ENCODE peak calls at places on chromosomes 11 and 22, in seven cellular contexts. One of them, this sample, is unnamed.

GRCh38 chr11:77082838-77083552 is 16.2 kb downstream of the CAPN5 start:
- DNase-seq in upper lobe of left lung: peak
- DNase-seq in heart right ventricle: peak
- DNase-seq in CD4-positive, CD25-positive, alpha-beta regulatory T cell: peak
- DNase-seq in spleen: peak
- DNase-seq in CD8-positive, alpha-beta T cell: peak
- DNase-seq in heart left ventricle: peak
- DNase-seq in this sample: peak

GRCh38 chr11:69344570-69345145 is 50.7 kb downstream of the MYEOV start:
- DNase-seq in upper lobe of left lung: peak
- DNase-seq in heart right ventricle: no peak
- DNase-seq in heart left ventricle: no peak
- DNase-seq in CD8-positive, alpha-beta T cell: no peak
- DNase-seq in CD4-positive, CD25-positive, alpha-beta regulatory T cell: no peak
- DNase-seq in spleen: no peak
- DNase-seq in this sample: no peak

GRCh38 chr11:10612217-10612862 is 43.9 kb upstream of the LYVE1 start:
- DNase-seq in CD4-positive, CD25-positive, alpha-beta regulatory T cell: no peak
- DNase-seq in heart left ventricle: no peak
- DNase-seq in heart right ventricle: no peak
- DNase-seq in spleen: no peak
- DNase-seq in CD8-positive, alpha-beta T cell: no peak
- DNase-seq in upper lobe of left lung: no peak
- DNase-seq in this sample: no peak

GRCh38 chr11:125364085-125364822 is 131.8 kb downstream of the FEZ1 start:
- DNase-seq in spleen: no peak
- DNase-seq in CD4-positive, CD25-positive, alpha-beta regulatory T cell: no peak
- DNase-seq in heart right ventricle: no peak
- DNase-seq in heart left ventricle: no peak
- DNase-seq in CD8-positive, alpha-beta T cell: no peak
- DNase-seq in upper lobe of left lung: no peak
- DNase-seq in this sample: no peak

GRCh38 chr11:130544266-130544665 is 95.8 kb downstream of the ADAMTS15 start:
- DNase-seq in spleen: no peak
- DNase-seq in heart right ventricle: no peak
- DNase-seq in CD4-positive, CD25-positive, alpha-beta regulatory T cell: no peak
- DNase-seq in heart left ventricle: no peak
- DNase-seq in CD8-positive, alpha-beta T cell: no peak
- DNase-seq in upper lobe of left lung: no peak
- DNase-seq in this sample: no peak

GRCh38 chr11:72836111-72836510 is 21.9 kb downstream of the ATG16L2 start:
- DNase-seq in CD8-positive, alpha-beta T cell: no peak
- DNase-seq in upper lobe of left lung: no peak
- DNase-seq in heart right ventricle: peak
- DNase-seq in spleen: no peak
- DNase-seq in CD4-positive, CD25-positive, alpha-beta regulatory T cell: no peak
- DNase-seq in heart left ventricle: peak
- DNase-seq in this sample: peak

GRCh38 chr22:17890245-17890671 is 116.0 kb upstream of the BID start:
- DNase-seq in heart left ventricle: no peak
- DNase-seq in spleen: no peak
- DNase-seq in upper lobe of left lung: no peak
- DNase-seq in heart right ventricle: no peak
- DNase-seq in CD8-positive, alpha-beta T cell: no peak
- DNase-seq in CD4-positive, CD25-positive, alpha-beta regulatory T cell: no peak
- DNase-seq in this sample: peak

GRCh38 chr11:67437082-67437821 is at the start of gene PTPRCAP:
- DNase-seq in heart right ventricle: no peak
- DNase-seq in upper lobe of left lung: no peak
- DNase-seq in heart left ventricle: no peak
- DNase-seq in CD8-positive, alpha-beta T cell: peak
- DNase-seq in CD4-positive, CD25-positive, alpha-beta regulatory T cell: peak
- DNase-seq in spleen: peak
- DNase-seq in this sample: no peak

GRCh38 chr11:71370020-71370747 is 78.0 kb downstream of the DHCR7 start:
- DNase-seq in upper lobe of left lung: no peak
- DNase-seq in heart left ventricle: no peak
- DNase-seq in CD4-positive, CD25-positive, alpha-beta regulatory T cell: no peak
- DNase-seq in heart right ventricle: no peak
- DNase-seq in spleen: no peak
- DNase-seq in CD8-positive, alpha-beta T cell: no peak
- DNase-seq in this sample: no peak

GRCh38 chr11:9527481-9528140 is 45.9 kb upstream of the WEE1 start:
- DNase-seq in upper lobe of left lung: no peak
- DNase-seq in CD8-positive, alpha-beta T cell: no peak
- DNase-seq in CD4-positive, CD25-positive, alpha-beta regulatory T cell: no peak
- DNase-seq in heart right ventricle: peak
- DNase-seq in spleen: no peak
- DNase-seq in heart left ventricle: no peak
- DNase-seq in this sample: no peak

GRCh38 chr11:62147545-62147944 is 23.7 kb downstream of the INCENP start:
- DNase-seq in upper lobe of left lung: no peak
- DNase-seq in heart right ventricle: no peak
- DNase-seq in heart left ventricle: no peak
- DNase-seq in CD4-positive, CD25-positive, alpha-beta regulatory T cell: no peak
- DNase-seq in CD8-positive, alpha-beta T cell: no peak
- DNase-seq in spleen: peak
- DNase-seq in this sample: no peak

GRCh38 chr11:45754261-45754709 is 50.7 kb upstream of the SLC35C1 start:
- DNase-seq in heart right ventricle: peak
- DNase-seq in CD4-positive, CD25-positive, alpha-beta regulatory T cell: no peak
- DNase-seq in CD8-positive, alpha-beta T cell: no peak
- DNase-seq in upper lobe of left lung: peak
- DNase-seq in spleen: no peak
- DNase-seq in heart left ventricle: peak
- DNase-seq in this sample: peak

GRCh38 chr11:128796275-128796674 is 70.8 kb downstream of the KCNJ1 start:
- DNase-seq in upper lobe of left lung: no peak
- DNase-seq in CD8-positive, alpha-beta T cell: no peak
- DNase-seq in heart left ventricle: no peak
- DNase-seq in spleen: no peak
- DNase-seq in heart right ventricle: no peak
- DNase-seq in CD4-positive, CD25-positive, alpha-beta regulatory T cell: peak
- DNase-seq in this sample: no peak

GRCh38 chr22:38228326-38228872 is 26.6 kb downstream of the MAFF start:
- DNase-seq in upper lobe of left lung: no peak
- DNase-seq in heart left ventricle: no peak
- DNase-seq in CD8-positive, alpha-beta T cell: no peak
- DNase-seq in heart right ventricle: no peak
- DNase-seq in spleen: no peak
- DNase-seq in CD4-positive, CD25-positive, alpha-beta regulatory T cell: no peak
- DNase-seq in this sample: no peak

GRCh38 chr11:68341557-68342458 is 29.4 kb downstream of the LRP5 start:
- DNase-seq in heart left ventricle: no peak
- DNase-seq in heart right ventricle: no peak
- DNase-seq in CD4-positive, CD25-positive, alpha-beta regulatory T cell: no peak
- DNase-seq in spleen: no peak
- DNase-seq in CD8-positive, alpha-beta T cell: no peak
- DNase-seq in upper lobe of left lung: no peak
- DNase-seq in this sample: no peak

GRCh38 chr11:124769804-124770774 is 8.0 kb upstream of the ESAM start:
- DNase-seq in upper lobe of left lung: no peak
- DNase-seq in spleen: no peak
- DNase-seq in CD4-positive, CD25-positive, alpha-beta regulatory T cell: no peak
- DNase-seq in heart right ventricle: no peak
- DNase-seq in heart left ventricle: no peak
- DNase-seq in CD8-positive, alpha-beta T cell: no peak
- DNase-seq in this sample: no peak

GRCh38 chr11:59197990-59198389 is 14.7 kb downstream of the MPEG1 start:
- DNase-seq in CD4-positive, CD25-positive, alpha-beta regulatory T cell: no peak
- DNase-seq in spleen: no peak
- DNase-seq in CD8-positive, alpha-beta T cell: no peak
- DNase-seq in heart right ventricle: peak
- DNase-seq in upper lobe of left lung: peak
- DNase-seq in heart left ventricle: peak
- DNase-seq in this sample: peak

GRCh38 chr11:75022759-75023396 is 34.1 kb downstream of the NEU3 start:
- DNase-seq in heart left ventricle: peak
- DNase-seq in upper lobe of left lung: peak
- DNase-seq in CD4-positive, CD25-positive, alpha-beta regulatory T cell: peak
- DNase-seq in CD8-positive, alpha-beta T cell: peak
- DNase-seq in heart right ventricle: peak
- DNase-seq in spleen: peak
- DNase-seq in this sample: peak

GRCh38 chr22:37051629-37052385 is at the start of gene KCTD17:
- DNase-seq in heart left ventricle: peak
- DNase-seq in CD4-positive, CD25-positive, alpha-beta regulatory T cell: peak
- DNase-seq in CD8-positive, alpha-beta T cell: peak
- DNase-seq in heart right ventricle: peak
- DNase-seq in upper lobe of left lung: peak
- DNase-seq in spleen: peak
- DNase-seq in this sample: peak

GRCh38 chr11:75954039-75954438 is 139.0 kb downstream of the UVRAG start:
- DNase-seq in CD8-positive, alpha-beta T cell: no peak
- DNase-seq in heart right ventricle: no peak
- DNase-seq in upper lobe of left lung: no peak
- DNase-seq in CD4-positive, CD25-positive, alpha-beta regulatory T cell: no peak
- DNase-seq in heart left ventricle: no peak
- DNase-seq in spleen: no peak
- DNase-seq in this sample: no peak

GRCh38 chr11:92797874-92798273 is 171.6 kb upstream of the MTNR1B start:
- DNase-seq in spleen: no peak
- DNase-seq in CD8-positive, alpha-beta T cell: no peak
- DNase-seq in heart left ventricle: no peak
- DNase-seq in heart right ventricle: no peak
- DNase-seq in CD4-positive, CD25-positive, alpha-beta regulatory T cell: no peak
- DNase-seq in upper lobe of left lung: no peak
- DNase-seq in this sample: no peak

GRCh38 chr22:41401781-41402648 is 20.3 kb downstream of the TEF start:
- DNase-seq in upper lobe of left lung: peak
- DNase-seq in spleen: no peak
- DNase-seq in heart right ventricle: peak
- DNase-seq in CD4-positive, CD25-positive, alpha-beta regulatory T cell: no peak
- DNase-seq in CD8-positive, alpha-beta T cell: no peak
- DNase-seq in heart left ventricle: peak
- DNase-seq in this sample: peak

GRCh38 chr22:18996376-18996900 is 60.3 kb upstream of the PRODH start:
- DNase-seq in heart right ventricle: no peak
- DNase-seq in spleen: no peak
- DNase-seq in CD4-positive, CD25-positive, alpha-beta regulatory T cell: no peak
- DNase-seq in CD8-positive, alpha-beta T cell: no peak
- DNase-seq in heart left ventricle: no peak
- DNase-seq in upper lobe of left lung: no peak
- DNase-seq in this sample: no peak

GRCh38 chr22:38203855-38204497 is 2.2 kb downstream of the MAFF start:
- DNase-seq in CD8-positive, alpha-beta T cell: no peak
- DNase-seq in upper lobe of left lung: no peak
- DNase-seq in spleen: no peak
- DNase-seq in CD4-positive, CD25-positive, alpha-beta regulatory T cell: no peak
- DNase-seq in heart left ventricle: no peak
- DNase-seq in heart right ventricle: no peak
- DNase-seq in this sample: no peak

GRCh38 chr11:75851203-75851602 is 36.2 kb downstream of the UVRAG start:
- DNase-seq in upper lobe of left lung: no peak
- DNase-seq in heart right ventricle: no peak
- DNase-seq in spleen: no peak
- DNase-seq in CD8-positive, alpha-beta T cell: no peak
- DNase-seq in heart left ventricle: no peak
- DNase-seq in CD4-positive, CD25-positive, alpha-beta regulatory T cell: no peak
- DNase-seq in this sample: no peak

DNA sequence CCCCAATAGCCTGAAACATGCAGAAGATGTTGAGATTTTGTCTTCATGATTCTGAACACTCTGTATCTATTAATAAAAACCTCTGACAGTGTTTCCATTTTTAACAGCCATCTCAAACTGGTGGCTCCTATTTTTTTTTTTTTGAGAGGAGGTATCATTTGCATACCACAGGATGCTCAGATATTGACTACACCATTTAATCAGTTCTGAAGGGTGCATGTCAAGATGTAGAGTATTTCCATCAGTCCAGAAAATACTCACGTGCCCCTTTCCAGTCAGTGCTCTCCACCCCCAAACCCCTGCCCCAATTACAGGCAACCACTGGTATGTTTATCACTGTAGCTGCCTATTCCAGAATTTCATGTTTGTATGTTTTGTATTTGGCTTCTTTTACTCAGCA is 85.3 kb upstream of the SORL1-AS1 start:
- DNase-seq in upper lobe of left lung: no peak
- DNase-seq in CD8-positive, alpha-beta T cell: no peak
- DNase-seq in spleen: no peak
- DNase-seq in heart left ventricle: no peak
- DNase-seq in CD4-positive, CD25-positive, alpha-beta regulatory T cell: peak
- DNase-seq in heart right ventricle: no peak
- DNase-seq in this sample: no peak
- H3K27ac ChIP-seq in upper lobe of left lung: no peak
- H3K27ac ChIP-seq in CD8-positive, alpha-beta T cell: no peak
- H3K27ac ChIP-seq in spleen: no peak
- H3K27ac ChIP-seq in heart left ventricle: no peak
- H3K27ac ChIP-seq in CD4-positive, CD25-positive, alpha-beta regulatory T cell: no peak
- H3K27ac ChIP-seq in heart right ventricle: no peak
- H3K27ac ChIP-seq in this sample: no peak

GRCh38 chr22:28348613-28349012 is 331.0 kb downstream of the TTC28 start:
- DNase-seq in heart right ventricle: no peak
- DNase-seq in upper lobe of left lung: no peak
- DNase-seq in CD8-positive, alpha-beta T cell: no peak
- DNase-seq in spleen: no peak
- DNase-seq in CD4-positive, CD25-positive, alpha-beta regulatory T cell: no peak
- DNase-seq in heart left ventricle: no peak
- DNase-seq in this sample: no peak

GRCh38 chr22:28346308-28346707 is 333.3 kb downstream of the TTC28 start:
- DNase-seq in heart left ventricle: no peak
- DNase-seq in upper lobe of left lung: no peak
- DNase-seq in CD4-positive, CD25-positive, alpha-beta regulatory T cell: no peak
- DNase-seq in heart right ventricle: peak
- DNase-seq in CD8-positive, alpha-beta T cell: no peak
- DNase-seq in spleen: no peak
- DNase-seq in this sample: no peak

GRCh38 chr22:28341001-28341400 is 338.6 kb downstream of the TTC28 start:
- DNase-seq in upper lobe of left lung: no peak
- DNase-seq in heart right ventricle: no peak
- DNase-seq in CD4-positive, CD25-positive, alpha-beta regulatory T cell: no peak
- DNase-seq in spleen: no peak
- DNase-seq in CD8-positive, alpha-beta T cell: no peak
- DNase-seq in heart left ventricle: no peak
- DNase-seq in this sample: no peak

GRCh38 chr22:28345304-28345703 is 334.3 kb downstream of the TTC28 start:
- DNase-seq in spleen: no peak
- DNase-seq in heart left ventricle: no peak
- DNase-seq in heart right ventricle: peak
- DNase-seq in CD8-positive, alpha-beta T cell: no peak
- DNase-seq in upper lobe of left lung: no peak
- DNase-seq in CD4-positive, CD25-positive, alpha-beta regulatory T cell: no peak
- DNase-seq in this sample: peak

GRCh38 chr22:28344893-28345292 is 334.7 kb downstream of the TTC28 start:
- DNase-seq in heart left ventricle: no peak
- DNase-seq in CD8-positive, alpha-beta T cell: no peak
- DNase-seq in heart right ventricle: no peak
- DNase-seq in spleen: no peak
- DNase-seq in CD4-positive, CD25-positive, alpha-beta regulatory T cell: no peak
- DNase-seq in upper lobe of left lung: no peak
- DNase-seq in this sample: no peak
- H3K4me3 ChIP-seq in heart left ventricle: peak
- H3K4me3 ChIP-seq in CD8-positive, alpha-beta T cell: no peak
- H3K4me3 ChIP-seq in heart right ventricle: no peak
- H3K4me3 ChIP-seq in spleen: no peak
- H3K4me3 ChIP-seq in CD4-positive, CD25-positive, alpha-beta regulatory T cell: no peak
- H3K4me3 ChIP-seq in upper lobe of left lung: no peak
- H3K4me3 ChIP-seq in this sample: peak

GRCh38 chr11:64911689-64912088 is 5.3 kb downstream of the ATG2A start:
- DNase-seq in heart right ventricle: no peak
- DNase-seq in upper lobe of left lung: no peak
- DNase-seq in CD8-positive, alpha-beta T cell: peak
- DNase-seq in spleen: no peak
- DNase-seq in CD4-positive, CD25-positive, alpha-beta regulatory T cell: no peak
- DNase-seq in heart left ventricle: no peak
- DNase-seq in this sample: no peak
- H3K27ac ChIP-seq in heart right ventricle: no peak
- H3K27ac ChIP-seq in upper lobe of left lung: no peak
- H3K27ac ChIP-seq in CD8-positive, alpha-beta T cell: no peak
- H3K27ac ChIP-seq in spleen: no peak
- H3K27ac ChIP-seq in CD4-positive, CD25-positive, alpha-beta regulatory T cell: no peak
- H3K27ac ChIP-seq in heart left ventricle: no peak
- H3K27ac ChIP-seq in this sample: no peak

GRCh38 chr11:35017528-35018342 is 101.3 kb downstream of the PDHX start:
- DNase-seq in CD8-positive, alpha-beta T cell: no peak
- DNase-seq in heart left ventricle: no peak
- DNase-seq in heart right ventricle: no peak
- DNase-seq in CD4-positive, CD25-positive, alpha-beta regulatory T cell: no peak
- DNase-seq in upper lobe of left lung: no peak
- DNase-seq in spleen: no peak
- DNase-seq in this sample: no peak
- H3K4me3 ChIP-seq in CD8-positive, alpha-beta T cell: no peak
- H3K4me3 ChIP-seq in heart left ventricle: no peak
- H3K4me3 ChIP-seq in heart right ventricle: no peak
- H3K4me3 ChIP-seq in CD4-positive, CD25-positive, alpha-beta regulatory T cell: no peak
- H3K4me3 ChIP-seq in upper lobe of left lung: no peak
- H3K4me3 ChIP-seq in spleen: no peak
- H3K4me3 ChIP-seq in this sample: no peak